ENCODE peak calls at places on chromosomes 11 and 22, in four cellular contexts. J is HepG2, W is upper lobe of left lung, V is A549. K is an unnamed sample.

GRCh38 chr11:82174610-82175009 is 559.1 kb downstream of the FAM181B start:
- ATAC-seq in J (peak), W (no peak), V (no peak), K (no peak)

GRCh38 chr11:77791301-77791700 is 29.2 kb downstream of the RSF1 start:
- ATAC-seq in J (no peak), W (no peak), V (no peak), K (no peak)

GRCh38 chr22:33030923-33031525 is 27.2 kb downstream of the SYN3 start:
- ATAC-seq in J (no peak), W (no peak), V (no peak), K (no peak)

GRCh38 chr22:30414525-30415047 is 11.0 kb upstream of the MTFP1 start:
- ATAC-seq in J (no peak), W (no peak), V (no peak), K (no peak)

GRCh38 chr22:30318773-30319419 is 7.8 kb downstream of the TBC1D10A start:
- ATAC-seq in J (peak), W (no peak), V (peak), K (no peak)

GRCh38 chr22:26828311-26828710 is 170.9 kb downstream of the MIAT start:
- ATAC-seq in J (no peak), W (no peak), V (no peak), K (no peak)

GRCh38 chr11:70883973-70884688 is 368.2 kb downstream of the SHANK2 start:
- ATAC-seq in J (peak), W (no peak), V (no peak), K (peak)

GRCh38 chr11:43738600-43739409 is 58.3 kb downstream of the HSD17B12 start:
- ATAC-seq in J (peak), W (no peak), V (no peak), K (no peak)

GRCh38 chr11:111334495-111335123 is 36.3 kb downstream of the POU2AF3 start:
- ATAC-seq in J (peak), W (peak), V (peak), K (no peak)

GRCh38 chr11:18309691-18310090 is 12.2 kb downstream of the HPS5 start:
- ATAC-seq in J (no peak), W (no peak), V (no peak), K (no peak)

GRCh38 chr11:3129181-3129590 is 35.9 kb downstream of the OSBPL5 start:
- ATAC-seq in J (no peak), W (no peak), V (no peak), K (no peak)

GRCh38 chr11:113984781-113985180 is 9.9 kb downstream of the HTR3A start:
- ATAC-seq in J (no peak), W (no peak), V (no peak), K (no peak)

GRCh38 chr22:31083923-31084810 is 3.0 kb downstream of the SMTN start:
- ATAC-seq in J (no peak), W (no peak), V (no peak), K (no peak)

GRCh38 chr11:119285431-119285830 is 31.5 kb downstream of the MCAM start:
- ATAC-seq in J (no peak), W (no peak), V (no peak), K (no peak)

GRCh38 chr11:36288442-36289225 is 590 bp downstream of the COMMD9 start:
- ATAC-seq in J (peak), W (peak), V (peak), K (peak)

GRCh38 chr22:20945578-20945934 is 21.5 kb upstream of the AIFM3 start:
- ATAC-seq in J (no peak), W (no peak), V (no peak), K (no peak)

GRCh38 chr22:41573677-41574264 is 13.0 kb downstream of the CSDC2 start:
- ATAC-seq in J (no peak), W (no peak), V (no peak), K (no peak)

GRCh38 chr11:73425118-73425517 is 48.9 kb downstream of the RELT start:
- ATAC-seq in J (no peak), W (peak), V (no peak), K (no peak)

GRCh38 chr22:49724893-49725489 is 102.7 kb downstream of the BRD1 start:
- ATAC-seq in J (peak), W (peak), V (peak), K (peak)

GRCh38 chr22:39959640-39960447 is at the start of gene TMA7B:
- ATAC-seq in J (peak), W (peak), V (peak), K (no peak)

GRCh38 chr11:34213366-34213765 is 107.9 kb downstream of the NAT10 start:
- ATAC-seq in J (peak), W (no peak), V (peak), K (no peak)

GRCh38 chr11:133894956-133895549 is 49.7 kb upstream of the SPATA19 start:
- ATAC-seq in J (no peak), W (no peak), V (no peak), K (no peak)

GRCh38 chr11:45993438-45994064 is 71.1 kb downstream of the LARGE2 start:
- ATAC-seq in J (no peak), W (no peak), V (no peak), K (peak)

GRCh38 chr11:34208266-34209135 is 103.1 kb downstream of the NAT10 start:
- ATAC-seq in J (peak), W (no peak), V (peak), K (peak)

GRCh38 chr11:65915821-65916251 is 3.0 kb downstream of the C11orf68 start:
- ATAC-seq in J (peak), W (peak), V (peak), K (peak)

GRCh38 chr11:65915101-65915820 is 3.6 kb downstream of the C11orf68 start:
- ATAC-seq in J (peak), W (no peak), V (peak), K (no peak)

GRCh38 chr11:65912840-65913239 is 6.0 kb downstream of the C11orf68 start:
- ATAC-seq in J (no peak), W (no peak), V (no peak), K (no peak)

GRCh38 chr11:65907878-65908277 is 7.7 kb upstream of the FOSL1 start:
- ATAC-seq in J (no peak), W (no peak), V (no peak), K (no peak)

GRCh38 chr11:65911682-65912568 is 6.9 kb downstream of the C11orf68 start:
- ATAC-seq in J (peak), W (no peak), V (peak), K (peak)
- TF ChIP-seq POLR2A in J (no peak), W (no peak), V (no peak), K (no peak)

GRCh38 chr11:37525336-37525735 is 927.3 kb upstream of the RAG2 start:
- ATAC-seq in J (no peak), W (no peak), V (no peak), K (no peak)
- TF ChIP-seq EP300 in J (no peak), W (no peak), V (no peak), K (no peak)

DNA sequence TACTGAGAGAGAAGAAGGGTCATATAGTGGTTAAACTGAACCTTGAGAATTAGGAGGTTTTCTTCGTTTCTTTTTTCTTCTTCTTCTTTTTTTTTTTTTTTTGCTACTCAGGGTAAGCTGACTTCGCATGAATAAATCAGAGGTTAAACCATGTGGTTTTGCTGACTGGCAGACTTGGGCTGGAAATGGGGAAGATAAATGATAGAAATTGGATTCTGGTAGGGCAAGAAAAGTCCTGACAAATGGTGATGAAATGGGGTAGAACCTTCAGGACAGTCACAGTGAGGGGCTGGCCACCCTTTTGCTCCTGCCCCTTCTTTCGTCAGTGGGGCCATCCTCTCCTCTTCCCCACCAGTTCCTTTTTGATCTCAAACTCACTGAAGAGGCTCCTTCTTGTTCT is 1.6 kb upstream of the SWAP70 start:
- ATAC-seq in J (no peak), W (no peak), V (no peak), K (no peak)
- H3K27ac ChIP-seq in J (no peak), W (peak), V (no peak), K (no peak)

GRCh38 chr22:17811119-17811518 is 36.9 kb upstream of the BID start:
- ATAC-seq in J (no peak), W (no peak), V (no peak), K (no peak)

GRCh38 chr22:17807571-17808410 is 33.5 kb upstream of the BID start:
- ATAC-seq in J (no peak), W (peak), V (no peak), K (no peak)

GRCh38 chr22:17807086-17807485 is 32.8 kb upstream of the BID start:
- ATAC-seq in J (no peak), W (no peak), V (no peak), K (no peak)

GRCh38 chr22:17810570-17811116 is 36.4 kb upstream of the BID start:
- ATAC-seq in J (no peak), W (no peak), V (no peak), K (no peak)

DNA sequence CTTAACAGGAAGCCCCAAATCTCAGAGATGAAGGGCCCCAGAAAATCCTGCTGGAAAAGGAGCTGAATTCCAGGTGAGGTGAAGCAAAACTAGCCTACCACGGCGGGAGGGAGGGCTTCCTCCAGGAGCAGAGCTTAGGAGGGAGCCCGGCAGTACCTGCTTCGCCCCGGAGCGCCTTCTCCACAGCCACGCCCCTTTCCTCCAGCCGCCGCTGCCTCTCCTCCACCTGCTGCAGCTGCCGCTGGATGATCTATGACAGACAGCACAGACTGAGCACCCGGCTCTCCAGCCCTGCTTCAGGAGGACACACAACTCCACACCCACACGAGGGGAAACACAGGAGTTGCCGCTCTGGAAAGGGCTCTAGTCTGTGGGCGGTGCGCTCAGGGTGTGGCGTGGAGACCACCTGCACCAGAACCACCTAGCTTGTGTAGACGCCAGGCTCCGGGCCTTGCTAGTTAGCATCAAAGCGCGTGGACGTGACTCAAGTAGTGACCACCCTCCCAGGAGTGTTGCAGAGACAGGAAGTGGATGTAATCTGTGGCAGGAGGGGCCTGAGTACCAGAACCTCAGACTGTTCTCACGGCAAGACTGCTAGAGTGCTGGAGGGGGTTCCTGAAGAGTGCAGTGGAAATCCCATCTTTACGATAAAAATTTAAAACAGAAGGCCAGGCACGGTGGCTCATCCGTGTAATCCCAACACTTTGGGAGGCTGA is 34.6 kb upstream of the BID start:
- ATAC-seq in J (no peak), W (no peak), V (no peak), K (no peak)
- TF ChIP-seq POLR2A in J (no peak), W (no peak), V (no peak), K (no peak)

GRCh38 chr11:62841361-62842170 is 2.2 kb upstream of the WDR74 start:
- ATAC-seq in J (peak), W (peak), V (peak), K (peak)
- TF ChIP-seq EP300 in J (peak), W (no peak), V (peak), K (no peak)

GRCh38 chr11:8709777-8710176 is 27.2 kb downstream of the RPL27A start:
- ATAC-seq in J (no peak), W (no peak), V (no peak), K (no peak)
- H3K27ac ChIP-seq in J (no peak), W (peak), V (no peak), K (peak)

DNA sequence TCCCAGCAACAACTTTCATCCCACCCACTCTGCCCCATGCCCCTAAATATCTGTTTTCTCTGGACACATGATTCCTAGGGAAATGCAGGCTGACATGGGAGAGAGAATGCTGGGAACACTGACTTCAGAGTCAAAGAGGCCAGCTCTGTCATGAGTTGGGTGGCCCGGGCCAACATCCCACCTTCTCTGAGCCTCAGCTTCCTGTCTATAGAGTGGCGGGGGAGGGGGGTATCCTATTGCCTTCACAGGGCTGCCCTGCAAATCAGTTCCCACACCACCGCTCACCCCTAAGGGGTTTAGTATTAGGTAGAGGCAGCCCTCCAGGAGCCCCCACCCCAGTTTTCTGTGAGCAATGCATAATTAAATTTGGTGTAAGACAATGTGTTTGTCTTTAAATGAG is 175.0 kb upstream of the NCAM1 start:
- ATAC-seq in J (no peak), W (no peak), V (no peak), K (no peak)
- TF ChIP-seq POLR2A in J (no peak), W (no peak), V (no peak), K (no peak)

GRCh38 chr22:19429950-19430889 is 1.3 kb downstream of the HIRA start:
- ATAC-seq in J (peak), W (no peak), V (no peak), K (no peak)
- TF ChIP-seq EP300 in J (no peak), W (no peak), V (no peak), K (no peak)

DNA sequence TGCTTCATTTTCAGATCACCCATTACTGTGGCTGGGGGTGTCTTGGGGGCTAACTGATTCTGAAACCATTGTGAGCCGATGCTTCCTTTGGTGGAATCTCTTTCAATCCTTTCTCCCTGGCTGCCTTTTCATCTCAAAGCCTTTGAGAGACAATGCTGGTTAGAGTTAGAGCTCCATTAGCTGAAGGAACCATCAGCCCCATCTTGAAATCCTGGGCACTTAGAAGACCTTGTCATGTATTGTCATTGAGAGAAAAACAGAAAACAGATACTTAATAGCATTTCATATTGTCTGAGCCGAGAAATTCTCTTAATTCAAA is 6.7 kb downstream of the TEAD1 start:
- ATAC-seq in J (no peak), W (no peak), V (no peak), K (no peak)
- H3K27ac ChIP-seq in J (no peak), W (peak), V (peak), K (peak)

GRCh38 chr11:107830915-107831540 is 27.6 kb downstream of the SLC35F2 start:
- ATAC-seq in J (no peak), W (no peak), V (no peak), K (no peak)

GRCh38 chr11:107827041-107827440 is 31.5 kb downstream of the SLC35F2 start:
- ATAC-seq in J (no peak), W (no peak), V (no peak), K (no peak)

GRCh38 chr11:107821199-107821926 is 37.2 kb downstream of the SLC35F2 start:
- ATAC-seq in J (no peak), W (no peak), V (no peak), K (no peak)

GRCh38 chr11:107824668-107825369 is 33.8 kb downstream of the SLC35F2 start:
- ATAC-seq in J (no peak), W (no peak), V (no peak), K (no peak)

DNA sequence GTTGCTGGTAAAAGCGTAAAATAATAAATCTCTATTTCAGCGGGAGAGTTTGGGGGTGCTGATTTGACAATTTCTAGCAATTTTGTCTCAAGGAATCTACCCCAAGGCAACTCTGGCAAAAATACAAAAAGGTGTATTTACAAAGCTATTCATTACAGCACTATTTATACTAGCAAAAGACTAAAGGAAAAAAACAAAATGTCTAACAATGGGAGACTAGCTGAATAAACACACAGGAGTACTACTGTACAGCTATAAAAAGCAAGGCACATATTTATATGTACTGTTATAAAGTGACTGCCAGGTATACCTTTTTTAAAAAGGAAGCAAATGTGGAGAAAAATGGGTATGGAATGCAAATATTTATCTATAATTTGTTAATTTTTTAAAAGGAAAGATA is 32.7 kb downstream of the SLC35F2 start:
- ATAC-seq in J (no peak), W (no peak), V (no peak), K (no peak)
- TF ChIP-seq POLR2A in J (no peak), W (no peak), V (no peak), K (no peak)